ENCODE peak calls at places on chromosome 1, in four cellular contexts. One of them, this sample, is unnamed.

GRCh38 chr1:199124351-199124750 is 485.5 kb downstream of the PTPRC start:
- DNase-seq in HepG2: no peak
- DNase-seq in K562: no peak
- DNase-seq in HCT116: no peak
- DNase-seq in this sample: no peak

GRCh38 chr1:36306210-36306901 is at the start of gene SH3D21:
- DNase-seq in HepG2: peak; percentile 67
- DNase-seq in K562: peak; percentile 38
- DNase-seq in HCT116: no peak
- DNase-seq in this sample: peak; percentile 65

GRCh38 chr1:91768786-91769697 is 116.9 kb downstream of the TGFBR3 start:
- DNase-seq in HepG2: no peak
- DNase-seq in K562: peak; percentile 29
- DNase-seq in HCT116: no peak
- DNase-seq in this sample: no peak

GRCh38 chr1:202084791-202085681 is 37.7 kb upstream of the GPR37L1 start:
- DNase-seq in HepG2: peak; percentile 99
- DNase-seq in K562: no peak
- DNase-seq in HCT116: peak; percentile 87
- DNase-seq in this sample: no peak

GRCh38 chr1:7281821-7282220 is 489.3 kb upstream of the VAMP3 start:
- DNase-seq in HepG2: no peak
- DNase-seq in K562: no peak
- DNase-seq in HCT116: no peak
- DNase-seq in this sample: no peak

GRCh38 chr1:156786640-156787039 is 19.3 kb downstream of the PRCC start:
- DNase-seq in HepG2: no peak
- DNase-seq in K562: no peak
- DNase-seq in HCT116: no peak
- DNase-seq in this sample: no peak

GRCh38 chr1:201515895-201516294 is 9.0 kb upstream of the CSRP1 start:
- DNase-seq in HepG2: no peak
- DNase-seq in K562: peak; percentile 72
- DNase-seq in HCT116: no peak
- DNase-seq in this sample: no peak

GRCh38 chr1:22570140-22570909 is 7.0 kb downstream of the EPHA8 start:
- DNase-seq in HepG2: no peak
- DNase-seq in K562: no peak
- DNase-seq in HCT116: no peak
- DNase-seq in this sample: no peak

GRCh38 chr1:235907187-235907896 is 40.6 kb upstream of the LYST start:
- DNase-seq in HepG2: no peak
- DNase-seq in K562: no peak
- DNase-seq in HCT116: no peak
- DNase-seq in this sample: no peak

GRCh38 chr1:233617025-233617424 is 3.1 kb downstream of the KCNK1 start:
- DNase-seq in HepG2: no peak
- DNase-seq in K562: no peak
- DNase-seq in HCT116: no peak
- DNase-seq in this sample: no peak

GRCh38 chr1:40153073-40153770 is 8.0 kb upstream of the RLF start:
- DNase-seq in HepG2: peak; percentile 32
- DNase-seq in K562: no peak
- DNase-seq in HCT116: peak; percentile 62
- DNase-seq in this sample: no peak
- TF ChIP-seq FOSL1 in HepG2: no peak
- TF ChIP-seq FOSL1 in K562: no peak
- TF ChIP-seq FOSL1 in HCT116: no peak
- TF ChIP-seq FOSL1 in this sample: no peak

GRCh38 chr1:75115654-75116053 is 18.5 kb upstream of the LHX8 start:
- DNase-seq in HepG2: no peak
- DNase-seq in K562: no peak
- DNase-seq in HCT116: no peak
- DNase-seq in this sample: no peak
- TF ChIP-seq FOSL1 in HepG2: no peak
- TF ChIP-seq FOSL1 in K562: no peak
- TF ChIP-seq FOSL1 in HCT116: no peak
- TF ChIP-seq FOSL1 in this sample: no peak

DNA sequence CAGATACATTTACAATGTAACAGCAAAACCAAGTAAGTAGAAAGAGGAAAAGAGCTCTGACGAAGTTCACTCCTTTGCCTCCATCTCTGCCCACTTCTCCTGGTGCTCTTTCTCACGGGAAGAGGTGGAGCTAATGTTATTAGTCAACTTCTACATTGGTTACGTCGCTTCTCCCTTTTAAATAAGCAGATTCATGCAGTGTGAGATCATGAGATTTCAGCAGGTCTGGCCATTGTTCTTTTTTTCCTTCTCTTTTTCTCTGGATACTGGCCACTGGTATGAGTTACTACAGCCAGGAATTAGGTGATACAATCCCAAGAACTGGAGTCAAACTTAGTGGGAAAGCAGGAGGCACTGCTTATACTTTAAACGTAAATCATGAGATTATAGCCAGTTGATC is 207.1 kb downstream of the AKT3 start:
- DNase-seq in HepG2: no peak
- DNase-seq in K562: no peak
- DNase-seq in HCT116: no peak
- DNase-seq in this sample: no peak
- TF ChIP-seq FOSL1 in HepG2: no peak
- TF ChIP-seq FOSL1 in K562: no peak
- TF ChIP-seq FOSL1 in HCT116: no peak
- TF ChIP-seq FOSL1 in this sample: no peak

GRCh38 chr1:67005068-67005467 is 48.9 kb downstream of the SLC35D1 start:
- DNase-seq in HepG2: no peak
- DNase-seq in K562: no peak
- DNase-seq in HCT116: no peak
- DNase-seq in this sample: no peak
- TF ChIP-seq FOSL1 in HepG2: no peak
- TF ChIP-seq FOSL1 in K562: no peak
- TF ChIP-seq FOSL1 in HCT116: no peak
- TF ChIP-seq FOSL1 in this sample: no peak

GRCh38 chr1:118303534-118303933 is 118.5 kb upstream of the SPAG17 start:
- DNase-seq in HepG2: no peak
- DNase-seq in K562: no peak
- DNase-seq in HCT116: no peak
- DNase-seq in this sample: no peak

GRCh38 chr1:118304722-118305344 is 119.8 kb upstream of the SPAG17 start:
- DNase-seq in HepG2: no peak
- DNase-seq in K562: no peak
- DNase-seq in HCT116: no peak
- DNase-seq in this sample: no peak

GRCh38 chr1:118300808-118301207 is 115.8 kb upstream of the SPAG17 start:
- DNase-seq in HepG2: no peak
- DNase-seq in K562: no peak
- DNase-seq in HCT116: no peak
- DNase-seq in this sample: peak; percentile 3

GRCh38 chr1:118298397-118298796 is 113.4 kb upstream of the SPAG17 start:
- DNase-seq in HepG2: no peak
- DNase-seq in K562: no peak
- DNase-seq in HCT116: no peak
- DNase-seq in this sample: no peak

DNA sequence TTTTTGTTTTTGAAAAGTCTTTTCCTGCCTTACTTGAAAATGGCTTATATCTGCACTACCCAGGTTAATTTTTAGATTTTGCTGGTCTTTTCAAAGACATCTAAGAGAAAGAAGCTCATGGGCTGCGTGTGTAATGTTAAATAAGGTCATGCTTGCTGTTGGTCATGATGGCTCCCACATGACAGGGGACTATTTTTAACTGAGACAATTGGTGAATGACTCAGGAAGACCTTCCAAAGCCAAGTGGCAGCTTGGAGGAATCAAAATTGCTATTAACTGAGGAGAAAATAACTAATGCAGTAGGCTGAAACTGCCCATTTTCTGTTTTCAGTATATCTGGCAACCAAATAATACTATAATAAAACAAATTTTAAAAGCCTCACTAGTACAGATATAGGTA is 117.1 kb upstream of the SPAG17 start:
- DNase-seq in HepG2: no peak
- DNase-seq in K562: no peak
- DNase-seq in HCT116: no peak
- DNase-seq in this sample: no peak
- TF ChIP-seq FOSL1 in HepG2: no peak
- TF ChIP-seq FOSL1 in K562: no peak
- TF ChIP-seq FOSL1 in HCT116: no peak
- TF ChIP-seq FOSL1 in this sample: no peak

DNA sequence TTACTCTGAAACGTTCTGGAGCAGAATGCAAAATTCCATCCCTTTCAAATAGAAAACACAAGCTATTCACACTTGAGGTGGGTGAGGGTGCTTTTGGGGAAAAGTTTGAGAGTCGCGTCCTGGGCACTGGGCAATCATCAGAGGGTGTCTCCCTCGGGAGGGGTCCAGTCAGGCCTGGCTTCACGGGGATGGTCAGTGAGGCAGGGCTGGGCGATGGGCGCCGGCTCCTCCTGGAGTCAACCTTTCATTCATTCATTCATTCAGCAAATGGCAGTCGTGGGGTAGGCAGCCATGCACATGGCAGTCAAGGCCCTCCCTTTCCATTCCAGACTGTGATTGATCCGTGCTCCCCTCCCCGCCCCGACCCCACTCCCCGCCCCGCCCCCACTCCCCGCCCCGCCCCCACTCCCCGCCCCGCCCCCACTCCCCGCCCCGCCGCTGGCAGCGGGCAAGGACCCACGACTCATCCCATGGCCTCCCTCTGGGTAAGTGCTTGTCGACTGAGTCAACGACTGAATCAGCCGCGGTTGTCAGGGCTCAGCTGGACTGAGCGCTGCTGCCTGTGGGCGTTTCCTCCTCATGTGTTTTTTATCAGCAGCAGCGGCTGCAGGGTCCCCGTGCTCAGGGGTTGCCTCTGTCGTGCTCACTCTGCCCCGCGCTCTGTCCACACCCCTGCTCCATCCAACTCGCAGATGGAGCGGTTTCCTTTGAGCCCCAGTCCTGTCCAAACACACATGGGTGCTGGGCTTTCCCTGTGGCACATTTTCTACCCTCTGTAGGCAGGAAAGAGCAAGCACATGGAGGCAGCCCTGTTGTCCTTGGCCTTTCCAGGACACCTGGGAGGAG is 12.5 kb upstream of the SPSB1 start:
- DNase-seq in HepG2: peak; percentile 35
- DNase-seq in K562: peak; percentile 60
- DNase-seq in HCT116: peak; percentile 67
- DNase-seq in this sample: no peak
- TF ChIP-seq FOSL1 in HepG2: no peak
- TF ChIP-seq FOSL1 in K562: no peak
- TF ChIP-seq FOSL1 in HCT116: peak; percentile 79
- TF ChIP-seq FOSL1 in this sample: no peak